ENCODE peak calls at places on chromosomes 5 and 9, in seven cellular contexts. V, D, S, R, J, B and Z are unnamed samples.
A peak's percentile ranks its signal among the peaks of the same experiment; 100 is the strongest.

GRCh38 chr5:33929925-33930690 is 6.1 kb upstream of the RXFP3 start:
- DNase-seq in S (no peak), J (no peak), D (peak; percentile 52), B (no peak), V (no peak), R (no peak), Z (no peak)

GRCh38 chr5:175517824-175518450 is 39.6 kb downstream of the SFXN1 start:
- DNase-seq in S (peak; percentile 90), B (peak; percentile 93), J (peak; percentile 64), R (no peak), D (no peak), V (no peak), Z (no peak)

GRCh38 chr5:37950436-37950835 is 110.6 kb upstream of the GDNF start:
- DNase-seq in R (no peak), S (no peak), D (no peak), V (no peak), J (no peak), B (no peak), Z (no peak)

GRCh38 chr9:93612796-93613154 is 36.4 kb downstream of the PHF2 start:
- DNase-seq in R (no peak), J (no peak), S (no peak), B (no peak), D (no peak), V (peak; percentile 67), Z (no peak)

GRCh38 chr9:34651876-34652602 is at the start of gene IL11RA:
- DNase-seq in B (peak; percentile 82), D (peak; percentile 73), R (peak; percentile 98), J (no peak), V (peak; percentile 45), S (peak; percentile 87), Z (peak; percentile 16)

GRCh38 chr5:145811834-145812625 is 23.1 kb downstream of the PRELID2 start:
- DNase-seq in V (peak; percentile 58), R (no peak), S (no peak), D (peak; percentile 27), B (no peak), J (no peak), Z (no peak)

GRCh38 chr5:180720501-180720900 is 19.4 kb downstream of the OR2Y1 start:
- DNase-seq in S (no peak), R (no peak), D (no peak), J (no peak), V (no peak), B (no peak), Z (no peak)

GRCh38 chr5:106376522-106376921 is 1294.2 kb downstream of the EFNA5 start:
- DNase-seq in S (peak; percentile 77), V (no peak), B (no peak), J (no peak), R (no peak), D (no peak), Z (no peak)

GRCh38 chr5:54663876-54664275 is 146.3 kb downstream of the SNX18 start:
- DNase-seq in V (no peak), J (no peak), R (no peak), D (peak; percentile 89), B (no peak), S (peak; percentile 30), Z (peak; percentile 19)

GRCh38 chr5:148639081-148639480 is 15.2 kb downstream of the HTR4 start:
- DNase-seq in V (no peak), J (no peak), S (no peak), D (no peak), R (no peak), B (no peak), Z (no peak)

GRCh38 chr5:101728933-101729332 is 567.2 kb downstream of the SLCO4C1 start:
- DNase-seq in R (no peak), D (no peak), B (no peak), S (no peak), J (no peak), V (no peak), Z (no peak)

GRCh38 chr5:107558951-107559350 is 111.8 kb downstream of the EFNA5 start:
- DNase-seq in R (peak; percentile 58), J (no peak), V (no peak), B (no peak), S (no peak), D (no peak), Z (no peak)

GRCh38 chr5:169151051-169151805 is 149.7 kb downstream of the SLIT3 start:
- DNase-seq in V (no peak), S (no peak), J (no peak), R (no peak), D (no peak), B (no peak), Z (no peak)

GRCh38 chr5:150066436-150066835 is 19.9 kb downstream of the CSF1R start:
- DNase-seq in S (no peak), J (no peak), R (no peak), D (no peak), V (no peak), B (peak; percentile 12), Z (no peak)

GRCh38 chr5:114412509-114413171 is 50.8 kb downstream of the KCNN2 start:
- DNase-seq in R (no peak), J (no peak), D (peak; percentile 11), S (peak; percentile 15), V (no peak), B (no peak), Z (no peak)

GRCh38 chr5:33433303-33434255 is 7.2 kb upstream of the TARS1 start:
- DNase-seq in R (no peak), J (no peak), B (no peak), D (no peak), V (no peak), S (no peak), Z (no peak)

GRCh38 chr5:73451218-73452130 is 2.9 kb upstream of the FOXD1 start:
- DNase-seq in R (peak; percentile 66), S (peak; percentile 77), B (peak; percentile 89), J (no peak), V (no peak), D (peak; percentile 23), Z (peak; percentile 16)

GRCh38 chr9:12516573-12516972 is 176.6 kb upstream of the TYRP1 start:
- DNase-seq in R (no peak), J (no peak), S (no peak), B (no peak), V (no peak), D (no peak), Z (no peak)

GRCh38 chr5:107204413-107204812 is 466.3 kb downstream of the EFNA5 start:
- DNase-seq in B (no peak), J (no peak), V (no peak), S (no peak), R (no peak), D (no peak), Z (no peak)

GRCh38 chr9:36102742-36103495 is 33.6 kb upstream of the GLIPR2 start:
- DNase-seq in R (peak; percentile 88), S (peak; percentile 89), J (peak; percentile 54), D (peak; percentile 10), B (peak; percentile 95), V (peak; percentile 60), Z (no peak)